ENCODE peak calls at places on chromosomes 13 and 19, in eight cellular contexts. V is OCI-LY7; D is thoracic aorta; U is pancreas; G is stimulated activated CD8-positive, alpha-beta memory T cell treated with anti-CD3 and anti-CD28 coated beads, Interleukin-2, amount 100 ng/mL, for 48 hours; P is effector CD8-positive, alpha-beta T cell; F is CD4-positive, CD25-positive, alpha-beta regulatory T cell; C is uterus. N is an unnamed sample.

GRCh38 chr13:33251131-33251629 is 34.4 kb downstream of the STARD13 start:
- DNase-seq in U (no peak), C (peak; percentile 66), P (no peak), V (no peak), D (peak; percentile 12), F (no peak), G (no peak), N (no peak)

GRCh38 chr13:51645154-51645650 is 60.9 kb downstream of the WDFY2 start:
- DNase-seq in C (no peak), V (peak; percentile 70), D (no peak), F (peak; percentile 32), P (no peak), G (no peak), U (no peak), N (no peak)

GRCh38 chr13:23777571-23777870 is 111.7 kb downstream of the MIPEP start:
- DNase-seq in G (no peak), P (no peak), C (no peak), V (no peak), U (no peak), D (no peak), F (no peak), N (no peak)

GRCh38 chr19:43560687-43561086 is 14.6 kb downstream of the XRCC1 start:
- DNase-seq in G (no peak), D (no peak), C (no peak), F (no peak), U (no peak), V (no peak), P (no peak), N (no peak)

GRCh38 chr13:66313408-66313807 is 916.7 kb downstream of the PCDH9 start:
- DNase-seq in F (no peak), D (no peak), C (no peak), G (no peak), V (no peak), P (no peak), U (no peak), N (no peak)

GRCh38 chr19:17097593-17098126 is 22.1 kb downstream of the MYO9B start:
- DNase-seq in P (no peak), U (no peak), G (no peak), D (no peak), F (no peak), C (no peak), V (no peak), N (no peak)

GRCh38 chr13:105774739-105775460 is 760.6 kb downstream of the EFNB2 start:
- DNase-seq in D (no peak), V (no peak), F (no peak), U (no peak), C (no peak), P (no peak), G (no peak), N (peak; percentile 83)

GRCh38 chr13:80132741-80133601 is 208.0 kb downstream of the SPRY2 start:
- DNase-seq in V (no peak), P (no peak), U (peak; percentile 45), C (peak; percentile 47), D (peak; percentile 38), G (no peak), F (no peak), N (no peak)

GRCh38 chr13:97273341-97273831 is 51.3 kb downstream of the MBNL2 start:
- DNase-seq in P (no peak), D (no peak), V (no peak), C (no peak), G (no peak), U (no peak), F (no peak), N (no peak)

GRCh38 chr13:50485979-50486935 is 357.2 kb downstream of the DLEU7 start:
- DNase-seq in C (no peak), V (no peak), F (no peak), U (no peak), D (no peak), P (no peak), G (no peak), N (no peak)

GRCh38 chr13:107251321-107251720 is 683.4 kb upstream of the ARGLU1 start:
- DNase-seq in F (no peak), P (no peak), G (no peak), C (no peak), V (no peak), U (no peak), D (no peak), N (no peak)

GRCh38 chr13:50162001-50162400 is 146.8 kb downstream of the KCNRG start:
- DNase-seq in P (no peak), G (no peak), C (no peak), F (no peak), U (no peak), V (no peak), D (no peak), N (peak; percentile 85)

GRCh38 chr13:104140557-104140956 is 1074.3 kb upstream of the SLC10A2 start:
- DNase-seq in G (no peak), F (no peak), U (no peak), D (no peak), P (no peak), V (no peak), C (no peak), N (no peak)

GRCh38 chr19:46745030-46745429 is 827 bp upstream of the FKRP start:
- DNase-seq in U (no peak), F (no peak), D (no peak), G (no peak), C (no peak), P (no peak), V (no peak), N (no peak)

GRCh38 chr13:95288899-95289500 is 12.3 kb downstream of the ABCC4 start:
- DNase-seq in D (no peak), F (no peak), G (no peak), V (no peak), C (no peak), P (no peak), U (no peak), N (peak; percentile 20)

GRCh38 chr19:48506138-48506733 is 5.4 kb downstream of the LMTK3 start:
- DNase-seq in V (peak; percentile 81), C (no peak), U (peak; percentile 17), P (no peak), F (no peak), G (no peak), D (no peak), N (peak; percentile 69)

GRCh38 chr19:4229179-4229931 is at the start of gene EBI3:
- DNase-seq in C (no peak), U (no peak), G (peak; percentile 71), F (no peak), D (no peak), V (no peak), P (no peak), N (peak; percentile 26)

GRCh38 chr13:84413016-84413415 is 530.7 kb upstream of the SLITRK1 start:
- DNase-seq in D (no peak), C (no peak), V (no peak), F (no peak), P (no peak), G (no peak), U (no peak), N (no peak)

GRCh38 chr13:32267836-32268439 is 47.2 kb downstream of the ZAR1L start:
- DNase-seq in F (peak; percentile 7), G (peak; percentile 7), V (peak; percentile 47), P (peak; percentile 8), D (no peak), U (peak; percentile 48), C (no peak), N (peak; percentile 20)

GRCh38 chr19:52270266-52270885 is 989 bp downstream of the ZNF766 start:
- DNase-seq in D (no peak), V (no peak), G (no peak), U (no peak), F (no peak), P (no peak), C (no peak), N (peak; percentile 5)

GRCh38 chr13:113305208-113305607 is 8.2 kb downstream of the LAMP1 start:
- DNase-seq in U (no peak), C (no peak), D (no peak), V (no peak), P (no peak), F (no peak), G (no peak), N (no peak)

GRCh38 chr19:23882493-23882892 is 32.2 kb upstream of the ZNF726 start:
- DNase-seq in C (no peak), V (no peak), F (no peak), D (no peak), P (no peak), G (no peak), U (no peak), N (no peak)

GRCh38 chr13:44052843-44053607 is 173.3 kb downstream of the LACC1 start:
- DNase-seq in G (no peak), P (no peak), V (no peak), F (no peak), D (peak; percentile 7), U (no peak), C (peak; percentile 30), N (no peak)

GRCh38 chr13:44649834-44650233 is 73.7 kb upstream of the TSC22D1 start:
- DNase-seq in D (no peak), F (no peak), P (no peak), V (no peak), U (no peak), G (no peak), C (no peak), N (no peak)

GRCh38 chr13:98447881-98448641 is 128.8 kb downstream of the STK24 start:
- DNase-seq in C (peak; percentile 63), U (no peak), D (no peak), G (no peak), F (no peak), V (peak; percentile 70), P (no peak), N (peak; percentile 91)

GRCh38 chr19:12331211-12331941 is 2.1 kb downstream of the ZNF563 start:
- DNase-seq in C (no peak), D (no peak), G (peak; percentile 72), P (peak; percentile 31), U (no peak), F (peak; percentile 29), V (peak; percentile 24), N (no peak)

GRCh38 chr13:41059466-41059865 is 1.8 kb upstream of the WBP4 start:
- DNase-seq in G (no peak), C (no peak), D (no peak), P (no peak), U (no peak), F (no peak), V (peak; percentile 43), N (peak; percentile 75)

GRCh38 chr19:2507109-2507508 is 31.2 kb downstream of the GADD45B start:
- DNase-seq in P (no peak), F (no peak), V (peak; percentile 29), G (no peak), U (no peak), C (no peak), D (no peak), N (no peak)

GRCh38 chr19:10797541-10798256 is 38.3 kb downstream of the TMED1 start:
- DNase-seq in U (no peak), V (no peak), F (peak; percentile 66), D (no peak), C (no peak), P (peak; percentile 51), G (peak; percentile 86), N (no peak)

GRCh38 chr13:26168276-26168814 is 53.8 kb downstream of the RNF6 start:
- DNase-seq in G (no peak), P (no peak), D (no peak), V (no peak), U (no peak), C (no peak), F (no peak), N (no peak)